ENCODE peak calls at places on chromosomes 4 and X, in six cellular contexts. J is ovary, A is H1, F is K562, D is tibial nerve, E is suprapubic skin. H is an unnamed sample.
A peak's percentile ranks its signal among the peaks of the same experiment; 100 is the strongest.

GRCh38 chr4:163091685-163092034 is 75.0 kb downstream of the NAF1 start:
- DNase-seq in J (no peak), A (no peak), E (no peak), F (no peak), D (no peak), H (no peak)

GRCh38 chrX:103685396-103685795 is 1.1 kb downstream of the MORF4L2 start:
- DNase-seq in J (no peak), A (no peak), E (no peak), F (peak; percentile 36), D (no peak), H (no peak)

GRCh38 chrX:21747523-21747922 is 10.4 kb downstream of the SMPX start:
- DNase-seq in E (no peak), A (no peak), F (no peak), D (no peak), J (no peak), H (no peak)

GRCh38 chrX:1507511-1508463 is 29.2 kb downstream of the P2RY8 start:
- DNase-seq in J (no peak), A (no peak), E (peak; percentile 48), D (no peak), F (no peak), H (peak; percentile 91)

GRCh38 chrX:129997081-129997480 is 14.6 kb downstream of the BCORL1 start:
- DNase-seq in F (no peak), D (no peak), A (no peak), E (no peak), J (no peak), H (no peak)

GRCh38 chrX:140439455-140439854 is 65.4 kb downstream of the SOX3 start:
- DNase-seq in A (peak; percentile 76), D (no peak), J (no peak), F (no peak), E (no peak), H (no peak)

GRCh38 chrX:56726609-56727008 is 2.4 kb upstream of the NBDY start:
- DNase-seq in F (peak; percentile 21), J (no peak), E (no peak), A (no peak), D (no peak), H (no peak)

GRCh38 chr4:4443821-4444220 is 56.9 kb downstream of the NSG1 start:
- DNase-seq in A (no peak), E (no peak), F (peak; percentile 47), J (no peak), D (no peak), H (no peak)

GRCh38 chr4:116501954-116502353 is 583.4 kb downstream of the TRAM1L1 start:
- DNase-seq in A (no peak), J (no peak), F (no peak), E (no peak), D (no peak), H (no peak)

GRCh38 chr4:40515398-40516293 is 114.0 kb downstream of the RBM47 start:
- DNase-seq in D (no peak), A (no peak), J (no peak), E (no peak), F (peak; percentile 87), H (no peak)

GRCh38 chr4:95949808-95950207 is 109.9 kb downstream of the PDHA2 start:
- DNase-seq in E (no peak), D (no peak), A (no peak), F (no peak), J (no peak), H (no peak)

GRCh38 chr4:137510866-137511265 is 21.4 kb downstream of the PCDH18 start:
- DNase-seq in A (no peak), E (no peak), D (no peak), F (no peak), J (no peak), H (no peak)

DNA sequence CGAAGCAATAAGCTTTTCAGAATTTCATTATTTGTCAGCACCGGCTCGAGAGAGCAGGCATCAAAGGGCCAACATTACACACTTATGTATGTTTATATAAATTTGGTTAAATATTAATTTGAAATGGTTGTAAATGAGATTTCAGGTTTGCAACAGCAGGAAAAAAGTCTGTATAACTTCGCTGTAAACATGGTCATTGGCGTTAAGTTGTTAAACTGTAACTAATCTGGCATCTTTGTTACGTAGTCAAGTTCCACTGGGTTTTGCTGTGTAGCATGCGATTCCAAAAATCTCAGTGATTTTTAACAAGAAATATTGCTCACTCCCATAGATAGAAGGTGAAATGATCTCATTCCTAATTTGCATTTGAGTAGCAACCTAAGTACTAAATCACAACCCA is 222.3 kb downstream of the CBR4 start:
- DNase-seq in J (no peak), D (no peak), E (no peak), A (no peak), F (no peak), H (no peak)
- TF ChIP-seq EP300 in J (no peak), D (no peak), E (no peak), A (no peak), F (no peak), H (no peak)

GRCh38 chrX:153226344-153227190 is 47.5 kb downstream of the MAGEA1 start:
- DNase-seq in J (peak; percentile 39), E (no peak), F (peak; percentile 93), D (peak; percentile 29), A (peak; percentile 86), H (no peak)
- H3K4me3 ChIP-seq in J (no peak overlapping the region), E (no peak overlapping the region), F (peak overlapping the region; percentile 40), D (no peak overlapping the region), A (peak overlapping the region; percentile 45), H (no peak overlapping the region)

GRCh38 chr4:185797018-185797417 is 15.0 kb downstream of the SORBS2 start:
- DNase-seq in E (no peak), F (no peak), A (no peak), D (no peak), J (no peak), H (peak; percentile 74)

GRCh38 chr4:185801471-185801870 is 10.5 kb downstream of the SORBS2 start:
- DNase-seq in E (no peak), F (no peak), A (no peak), D (no peak), J (no peak), H (peak; percentile 10)

GRCh38 chr4:185797596-185797995 is 14.4 kb downstream of the SORBS2 start:
- DNase-seq in J (no peak), E (no peak), D (no peak), A (no peak), F (no peak), H (peak; percentile 84)

GRCh38 chr4:185800266-185800945 is 11.6 kb downstream of the SORBS2 start:
- DNase-seq in A (no peak), D (no peak), E (no peak), J (no peak), F (no peak), H (peak; percentile 64)

DNA sequence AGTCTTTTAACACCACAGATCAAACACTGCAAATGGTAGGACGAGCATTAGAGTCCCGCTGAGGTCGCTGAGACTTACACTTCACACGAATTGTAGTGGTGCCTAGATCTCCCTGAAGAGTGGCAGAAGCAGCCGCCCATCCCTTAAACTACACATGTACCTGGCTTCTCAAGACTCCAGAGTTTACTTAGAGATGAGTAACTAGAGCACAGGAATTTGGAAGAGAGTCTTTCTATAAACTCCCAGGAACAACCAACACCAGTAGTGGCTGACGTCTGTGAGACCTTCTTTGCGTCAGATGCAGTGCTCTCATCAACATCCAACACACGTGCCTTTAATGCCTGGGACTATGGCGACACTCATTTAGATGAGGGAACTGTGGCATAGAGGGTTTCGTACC is 12.6 kb downstream of the SORBS2 start:
- DNase-seq in F (no peak), A (no peak), D (no peak), J (no peak), E (no peak), H (peak; percentile 53)
- TF ChIP-seq EP300 in F (no peak), A (no peak), D (no peak), J (no peak), E (no peak), H (no peak)

DNA sequence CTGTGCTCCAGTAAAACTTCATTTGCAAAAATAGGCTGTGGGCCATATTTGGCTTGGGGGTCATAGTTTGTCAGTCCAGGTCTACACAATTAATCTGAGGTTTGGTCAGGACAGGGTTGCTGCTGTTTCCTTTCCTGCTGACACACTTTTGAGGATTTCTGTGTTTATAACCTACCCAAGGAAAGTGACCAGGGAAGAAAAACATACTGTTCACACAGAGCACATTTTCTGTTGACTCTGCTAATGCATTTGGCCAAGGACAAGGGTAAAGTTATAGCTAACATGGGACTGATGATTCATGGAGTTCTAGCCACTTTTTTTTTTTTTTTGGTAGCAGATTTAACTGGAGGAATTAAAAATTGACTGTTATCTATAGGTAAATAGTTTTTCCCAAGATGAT is 43.9 kb upstream of the GEMIN8 start:
- DNase-seq in D (no peak), A (no peak), J (no peak), E (no peak), F (no peak), H (no peak)
- H3K4me3 ChIP-seq in D (no peak overlapping the region), A (no peak overlapping the region), J (no peak overlapping the region), E (no peak overlapping the region), F (no peak overlapping the region), H (no peak overlapping the region)

GRCh38 chr4:17758459-17758858 is 23.0 kb downstream of the FAM184B start:
- DNase-seq in D (no peak), E (no peak), A (no peak), J (no peak), F (no peak), H (no peak)
- TF ChIP-seq EP300 in D (no peak), E (no peak), A (no peak), J (no peak), F (no peak), H (no peak)

DNA sequence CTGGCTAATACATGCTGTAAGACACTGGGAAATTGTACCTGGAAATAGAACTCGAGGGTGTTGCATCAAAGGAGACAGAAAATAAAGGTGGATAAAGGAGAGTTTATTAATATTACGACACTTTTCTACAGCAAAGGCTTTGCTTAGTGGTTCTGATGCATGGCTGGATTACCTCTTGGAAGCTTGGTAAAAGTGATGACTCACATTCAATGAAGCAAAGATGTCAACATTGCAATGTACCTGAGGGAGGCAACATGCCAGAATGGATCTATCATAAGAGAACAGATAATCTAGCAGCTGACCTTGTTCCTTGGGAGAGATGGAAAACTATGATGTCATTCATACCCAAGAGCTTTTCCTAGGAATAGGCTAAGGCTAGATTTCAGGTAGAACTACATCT is 735.1 kb upstream of the DIAPH2 start:
- DNase-seq in E (no peak), J (no peak), F (no peak), D (no peak), A (no peak), H (no peak)
- H3K4me3 ChIP-seq in E (no peak overlapping the region), J (no peak overlapping the region), F (no peak overlapping the region), D (no peak overlapping the region), A (no peak overlapping the region), H (no peak overlapping the region)

DNA sequence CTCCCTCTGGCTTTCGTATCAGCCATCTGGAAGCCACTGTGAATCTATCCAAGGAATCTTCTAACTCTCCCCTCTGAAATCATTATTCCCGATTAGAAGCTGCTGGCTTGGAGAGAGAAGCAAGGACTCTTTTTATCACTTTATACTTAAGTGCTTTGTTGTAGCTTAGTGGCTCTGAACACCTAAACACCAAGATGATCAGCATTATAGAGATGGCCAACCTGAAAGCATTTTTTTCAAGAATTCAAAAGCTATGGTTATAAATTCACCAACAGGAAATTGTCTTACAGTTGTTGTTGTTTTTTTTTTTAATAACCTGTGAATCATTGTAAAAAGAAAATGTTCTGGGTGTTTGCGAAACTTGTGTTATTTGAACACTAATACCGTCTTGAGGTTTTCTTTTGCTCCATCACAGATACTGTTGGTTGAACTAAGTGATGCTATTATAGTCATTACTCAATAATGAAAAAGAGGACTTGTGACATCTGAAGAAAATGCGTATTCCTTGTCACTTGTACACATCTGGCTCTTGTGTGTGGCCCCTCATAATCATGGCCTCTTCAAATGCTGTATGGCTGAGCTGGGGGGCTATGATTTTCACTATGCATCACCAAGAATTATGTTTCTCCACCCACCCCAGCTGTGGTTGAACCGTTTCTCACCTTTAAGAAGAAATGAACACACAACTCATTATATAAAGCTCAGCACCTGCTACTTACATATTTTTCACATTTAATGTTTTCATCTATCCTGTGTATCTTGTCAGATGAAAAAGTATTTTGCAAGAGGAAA is 11.8 kb upstream of the SMIM43 start:
- DNase-seq in E (no peak), J (no peak), D (no peak), F (no peak), A (no peak), H (no peak)
- TF ChIP-seq EP300 in E (no peak), J (no peak), D (no peak), F (no peak), A (no peak), H (no peak)